ENCODE peak calls at places on chromosomes 11 and 22, in nine cellular contexts. One of them, this sample, is unnamed.

GRCh38 chr22:30205281-30206115 is 41.1 kb downstream of the LIF start:
- DNase-seq in PC-3: peak
- DNase-seq in keratinocyte: no peak
- DNase-seq in H1: no peak
- DNase-seq in A549: peak
- DNase-seq in HCT116: no peak
- DNase-seq in fibroblast of lung: peak
- DNase-seq in IMR-90: peak
- DNase-seq in H9: no peak
- DNase-seq in this sample: peak

GRCh38 chr11:43649501-43649900 is 31.0 kb upstream of the HSD17B12 start:
- DNase-seq in HCT116: no peak
- DNase-seq in H9: no peak
- DNase-seq in PC-3: no peak
- DNase-seq in fibroblast of lung: no peak
- DNase-seq in IMR-90: no peak
- DNase-seq in keratinocyte: no peak
- DNase-seq in A549: no peak
- DNase-seq in H1: no peak
- DNase-seq in this sample: no peak

GRCh38 chr11:122209619-122210377 is 93.8 kb upstream of the BLID start:
- DNase-seq in HCT116: no peak
- DNase-seq in H1: no peak
- DNase-seq in H9: no peak
- DNase-seq in PC-3: no peak
- DNase-seq in fibroblast of lung: peak
- DNase-seq in keratinocyte: no peak
- DNase-seq in A549: no peak
- DNase-seq in IMR-90: peak
- DNase-seq in this sample: peak

GRCh38 chr11:22769081-22769480 is 60.5 kb downstream of the SVIP start:
- DNase-seq in keratinocyte: no peak
- DNase-seq in fibroblast of lung: no peak
- DNase-seq in A549: no peak
- DNase-seq in PC-3: no peak
- DNase-seq in IMR-90: no peak
- DNase-seq in H9: no peak
- DNase-seq in HCT116: no peak
- DNase-seq in H1: no peak
- DNase-seq in this sample: no peak

GRCh38 chr11:123543796-123544195 is 110.6 kb downstream of the SCN3B start:
- DNase-seq in IMR-90: peak
- DNase-seq in HCT116: peak
- DNase-seq in PC-3: peak
- DNase-seq in H1: no peak
- DNase-seq in A549: no peak
- DNase-seq in fibroblast of lung: peak
- DNase-seq in keratinocyte: no peak
- DNase-seq in H9: no peak
- DNase-seq in this sample: no peak

GRCh38 chr11:119772581-119772980 is 43.6 kb upstream of the NECTIN1 start:
- DNase-seq in H1: no peak
- DNase-seq in PC-3: no peak
- DNase-seq in keratinocyte: no peak
- DNase-seq in H9: no peak
- DNase-seq in HCT116: no peak
- DNase-seq in A549: no peak
- DNase-seq in fibroblast of lung: no peak
- DNase-seq in IMR-90: no peak
- DNase-seq in this sample: no peak

GRCh38 chr11:22920939-22921565 is 60.8 kb upstream of the CCDC179 start:
- DNase-seq in keratinocyte: no peak
- DNase-seq in HCT116: no peak
- DNase-seq in IMR-90: peak
- DNase-seq in H1: peak
- DNase-seq in H9: peak
- DNase-seq in fibroblast of lung: peak
- DNase-seq in A549: peak
- DNase-seq in PC-3: peak
- DNase-seq in this sample: peak

GRCh38 chr11:2265396-2265795 is 5.0 kb downstream of the ASCL2 start:
- DNase-seq in A549: no peak
- DNase-seq in keratinocyte: no peak
- DNase-seq in H9: no peak
- DNase-seq in fibroblast of lung: no peak
- DNase-seq in IMR-90: no peak
- DNase-seq in H1: no peak
- DNase-seq in PC-3: no peak
- DNase-seq in HCT116: no peak
- DNase-seq in this sample: no peak

GRCh38 chr11:64742087-64742939 is 1.6 kb downstream of the RASGRP2 start:
- DNase-seq in H9: peak
- DNase-seq in fibroblast of lung: no peak
- DNase-seq in A549: no peak
- DNase-seq in IMR-90: no peak
- DNase-seq in HCT116: no peak
- DNase-seq in PC-3: peak
- DNase-seq in H1: no peak
- DNase-seq in keratinocyte: no peak
- DNase-seq in this sample: no peak

GRCh38 chr22:43491737-43492136 is 79.9 kb downstream of the MPPED1 start:
- DNase-seq in H9: no peak
- DNase-seq in keratinocyte: no peak
- DNase-seq in A549: no peak
- DNase-seq in IMR-90: no peak
- DNase-seq in fibroblast of lung: no peak
- DNase-seq in PC-3: no peak
- DNase-seq in HCT116: no peak
- DNase-seq in H1: no peak
- DNase-seq in this sample: no peak

GRCh38 chr11:13348305-13348704 is 70.7 kb downstream of the BMAL1 start:
- DNase-seq in keratinocyte: no peak
- DNase-seq in HCT116: no peak
- DNase-seq in fibroblast of lung: no peak
- DNase-seq in A549: no peak
- DNase-seq in H9: no peak
- DNase-seq in PC-3: no peak
- DNase-seq in H1: no peak
- DNase-seq in IMR-90: no peak
- DNase-seq in this sample: no peak

GRCh38 chr11:88378422-88379066 is 41.0 kb upstream of the CTSC start:
- DNase-seq in fibroblast of lung: peak
- DNase-seq in IMR-90: no peak
- DNase-seq in H9: no peak
- DNase-seq in keratinocyte: no peak
- DNase-seq in HCT116: no peak
- DNase-seq in A549: no peak
- DNase-seq in H1: no peak
- DNase-seq in PC-3: no peak
- DNase-seq in this sample: no peak

GRCh38 chr11:17599460-17599925 is 52.4 kb downstream of the OTOG start:
- DNase-seq in H9: no peak
- DNase-seq in keratinocyte: no peak
- DNase-seq in PC-3: no peak
- DNase-seq in IMR-90: no peak
- DNase-seq in fibroblast of lung: no peak
- DNase-seq in H1: no peak
- DNase-seq in HCT116: no peak
- DNase-seq in A549: no peak
- DNase-seq in this sample: no peak

GRCh38 chr11:71485466-71485865 is 32.5 kb downstream of the NADSYN1 start:
- DNase-seq in keratinocyte: no peak
- DNase-seq in IMR-90: no peak
- DNase-seq in PC-3: no peak
- DNase-seq in HCT116: no peak
- DNase-seq in fibroblast of lung: no peak
- DNase-seq in H9: no peak
- DNase-seq in H1: no peak
- DNase-seq in A549: no peak
- DNase-seq in this sample: no peak

GRCh38 chr11:19244084-19244483 is 3.3 kb upstream of the E2F8 start:
- DNase-seq in IMR-90: no peak
- DNase-seq in keratinocyte: peak
- DNase-seq in H9: no peak
- DNase-seq in H1: no peak
- DNase-seq in fibroblast of lung: peak
- DNase-seq in HCT116: no peak
- DNase-seq in A549: no peak
- DNase-seq in PC-3: peak
- DNase-seq in this sample: no peak
- H3K4me2 ChIP-seq in IMR-90: no peak
- H3K4me2 ChIP-seq in keratinocyte: peak
- H3K4me2 ChIP-seq in H9: no peak
- H3K4me2 ChIP-seq in H1: no peak
- H3K4me2 ChIP-seq in fibroblast of lung: no peak
- H3K4me2 ChIP-seq in HCT116: peak
- H3K4me2 ChIP-seq in A549: no peak
- H3K4me2 ChIP-seq in PC-3: peak
- H3K4me2 ChIP-seq in this sample: no peak

GRCh38 chr11:26715133-26715532 is 6.7 kb downstream of the SLC5A12 start:
- DNase-seq in A549: no peak
- DNase-seq in H1: no peak
- DNase-seq in IMR-90: no peak
- DNase-seq in PC-3: no peak
- DNase-seq in H9: no peak
- DNase-seq in HCT116: no peak
- DNase-seq in keratinocyte: no peak
- DNase-seq in fibroblast of lung: no peak
- DNase-seq in this sample: no peak
- H3K4me2 ChIP-seq in A549: no peak
- H3K4me2 ChIP-seq in H1: no peak
- H3K4me2 ChIP-seq in IMR-90: no peak
- H3K4me2 ChIP-seq in PC-3: no peak
- H3K4me2 ChIP-seq in H9: no peak
- H3K4me2 ChIP-seq in HCT116: no peak
- H3K4me2 ChIP-seq in keratinocyte: no peak
- H3K4me2 ChIP-seq in fibroblast of lung: no peak
- H3K4me2 ChIP-seq in this sample: no peak

GRCh38 chr22:29080061-29080975 is 7.5 kb downstream of the KREMEN1 start:
- DNase-seq in A549: no peak
- DNase-seq in IMR-90: no peak
- DNase-seq in H1: no peak
- DNase-seq in PC-3: peak
- DNase-seq in H9: no peak
- DNase-seq in fibroblast of lung: no peak
- DNase-seq in keratinocyte: no peak
- DNase-seq in HCT116: no peak
- DNase-seq in this sample: peak

GRCh38 chr22:29079218-29079901 is 6.5 kb downstream of the KREMEN1 start:
- DNase-seq in H9: no peak
- DNase-seq in PC-3: peak
- DNase-seq in keratinocyte: no peak
- DNase-seq in fibroblast of lung: no peak
- DNase-seq in H1: no peak
- DNase-seq in IMR-90: no peak
- DNase-seq in A549: no peak
- DNase-seq in HCT116: no peak
- DNase-seq in this sample: no peak

GRCh38 chr22:29078036-29078868 is 5.4 kb downstream of the KREMEN1 start:
- DNase-seq in A549: no peak
- DNase-seq in PC-3: no peak
- DNase-seq in H9: no peak
- DNase-seq in IMR-90: no peak
- DNase-seq in HCT116: no peak
- DNase-seq in H1: no peak
- DNase-seq in fibroblast of lung: no peak
- DNase-seq in keratinocyte: no peak
- DNase-seq in this sample: no peak

GRCh38 chr22:29081499-29082236 is 8.8 kb downstream of the KREMEN1 start:
- DNase-seq in A549: no peak
- DNase-seq in keratinocyte: no peak
- DNase-seq in PC-3: no peak
- DNase-seq in H1: no peak
- DNase-seq in HCT116: no peak
- DNase-seq in IMR-90: no peak
- DNase-seq in fibroblast of lung: no peak
- DNase-seq in H9: no peak
- DNase-seq in this sample: no peak

DNA sequence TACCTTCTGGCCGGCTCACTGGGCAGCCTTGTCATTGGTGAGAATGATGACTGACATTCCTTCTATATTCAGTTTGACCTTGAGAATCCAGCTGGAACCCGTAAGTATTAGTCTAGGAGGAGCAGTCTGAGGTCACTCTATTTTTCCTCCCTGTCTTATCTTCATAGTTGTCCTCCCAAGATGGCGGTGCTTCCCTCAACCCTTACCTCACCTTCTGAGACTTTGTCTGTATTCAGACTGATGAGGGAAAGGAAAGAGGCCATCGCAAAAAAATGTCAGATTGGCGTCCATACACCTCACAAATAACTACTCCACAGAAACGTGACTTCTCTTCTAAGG is 6.0 kb downstream of the KREMEN1 start:
- DNase-seq in HCT116: no peak
- DNase-seq in PC-3: no peak
- DNase-seq in fibroblast of lung: no peak
- DNase-seq in H1: no peak
- DNase-seq in A549: no peak
- DNase-seq in H9: no peak
- DNase-seq in keratinocyte: no peak
- DNase-seq in IMR-90: no peak
- DNase-seq in this sample: no peak
- H3K4me2 ChIP-seq in HCT116: no peak
- H3K4me2 ChIP-seq in PC-3: no peak
- H3K4me2 ChIP-seq in fibroblast of lung: no peak
- H3K4me2 ChIP-seq in H1: no peak
- H3K4me2 ChIP-seq in A549: no peak
- H3K4me2 ChIP-seq in H9: no peak
- H3K4me2 ChIP-seq in keratinocyte: no peak
- H3K4me2 ChIP-seq in IMR-90: no peak
- H3K4me2 ChIP-seq in this sample: no peak

GRCh38 chr11:79122759-79123158 is 318.1 kb downstream of the TENM4 start:
- DNase-seq in IMR-90: no peak
- DNase-seq in keratinocyte: no peak
- DNase-seq in PC-3: peak
- DNase-seq in H1: no peak
- DNase-seq in H9: no peak
- DNase-seq in fibroblast of lung: no peak
- DNase-seq in HCT116: no peak
- DNase-seq in A549: no peak
- DNase-seq in this sample: no peak

GRCh38 chr11:79116600-79116999 is 324.2 kb downstream of the TENM4 start:
- DNase-seq in keratinocyte: no peak
- DNase-seq in A549: no peak
- DNase-seq in HCT116: no peak
- DNase-seq in H1: no peak
- DNase-seq in PC-3: peak
- DNase-seq in H9: no peak
- DNase-seq in fibroblast of lung: no peak
- DNase-seq in IMR-90: no peak
- DNase-seq in this sample: no peak

GRCh38 chr11:79119491-79120284 is 321.1 kb downstream of the TENM4 start:
- DNase-seq in H1: no peak
- DNase-seq in H9: no peak
- DNase-seq in A549: no peak
- DNase-seq in HCT116: no peak
- DNase-seq in PC-3: no peak
- DNase-seq in IMR-90: no peak
- DNase-seq in keratinocyte: no peak
- DNase-seq in fibroblast of lung: no peak
- DNase-seq in this sample: peak

GRCh38 chr11:79117488-79117887 is 323.3 kb downstream of the TENM4 start:
- DNase-seq in fibroblast of lung: no peak
- DNase-seq in H9: no peak
- DNase-seq in keratinocyte: no peak
- DNase-seq in A549: no peak
- DNase-seq in HCT116: no peak
- DNase-seq in H1: no peak
- DNase-seq in IMR-90: no peak
- DNase-seq in PC-3: peak
- DNase-seq in this sample: no peak

GRCh38 chr11:79121351-79121750 is 319.5 kb downstream of the TENM4 start:
- DNase-seq in fibroblast of lung: no peak
- DNase-seq in A549: no peak
- DNase-seq in HCT116: no peak
- DNase-seq in H1: no peak
- DNase-seq in keratinocyte: no peak
- DNase-seq in H9: no peak
- DNase-seq in IMR-90: peak
- DNase-seq in PC-3: no peak
- DNase-seq in this sample: no peak
- H3K4me2 ChIP-seq in fibroblast of lung: no peak
- H3K4me2 ChIP-seq in A549: no peak
- H3K4me2 ChIP-seq in HCT116: no peak
- H3K4me2 ChIP-seq in H1: no peak
- H3K4me2 ChIP-seq in keratinocyte: no peak
- H3K4me2 ChIP-seq in H9: no peak
- H3K4me2 ChIP-seq in IMR-90: no peak
- H3K4me2 ChIP-seq in PC-3: no peak
- H3K4me2 ChIP-seq in this sample: no peak